ENCODE peak calls at places on chromosomes 7 and 10, in nine cellular contexts. One of them, this sample, is unnamed.

GRCh38 chr10:121357323-121357835 is 240.9 kb downstream of the FGFR2 start:
- DNase-seq in A549: no peak
- DNase-seq in cardiac muscle cell: peak; percentile 34
- DNase-seq in AG09309: no peak
- DNase-seq in GM12864: no peak
- DNase-seq in BJ: no peak
- DNase-seq in HCT116: no peak
- DNase-seq in CD4-positive, alpha-beta T cell: no peak
- DNase-seq in foreskin fibroblast: no peak
- DNase-seq in this sample: no peak

GRCh38 chr7:39054731-39055130 is 77.0 kb downstream of the POU6F2 start:
- DNase-seq in HCT116: no peak
- DNase-seq in GM12864: no peak
- DNase-seq in CD4-positive, alpha-beta T cell: no peak
- DNase-seq in AG09309: no peak
- DNase-seq in A549: no peak
- DNase-seq in cardiac muscle cell: no peak
- DNase-seq in foreskin fibroblast: no peak
- DNase-seq in BJ: no peak
- DNase-seq in this sample: no peak

GRCh38 chr7:127317447-127317961 is 64.8 kb upstream of the GRM8 start:
- DNase-seq in GM12864: no peak
- DNase-seq in CD4-positive, alpha-beta T cell: no peak
- DNase-seq in AG09309: no peak
- DNase-seq in foreskin fibroblast: no peak
- DNase-seq in HCT116: no peak
- DNase-seq in A549: no peak
- DNase-seq in cardiac muscle cell: no peak
- DNase-seq in BJ: no peak
- DNase-seq in this sample: no peak

GRCh38 chr10:131645756-131646155 is 255.1 kb upstream of the PPP2R2D start:
- DNase-seq in cardiac muscle cell: no peak
- DNase-seq in foreskin fibroblast: no peak
- DNase-seq in CD4-positive, alpha-beta T cell: no peak
- DNase-seq in A549: no peak
- DNase-seq in AG09309: no peak
- DNase-seq in HCT116: no peak
- DNase-seq in GM12864: no peak
- DNase-seq in BJ: no peak
- DNase-seq in this sample: no peak

GRCh38 chr7:18580945-18581344 is 85.4 kb downstream of the HDAC9 start:
- DNase-seq in BJ: no peak
- DNase-seq in AG09309: no peak
- DNase-seq in GM12864: no peak
- DNase-seq in CD4-positive, alpha-beta T cell: no peak
- DNase-seq in A549: no peak
- DNase-seq in cardiac muscle cell: no peak
- DNase-seq in HCT116: no peak
- DNase-seq in foreskin fibroblast: no peak
- DNase-seq in this sample: no peak

GRCh38 chr10:14660872-14661271 is 113.8 kb downstream of the FAM107B start:
- DNase-seq in foreskin fibroblast: no peak
- DNase-seq in A549: no peak
- DNase-seq in cardiac muscle cell: no peak
- DNase-seq in HCT116: no peak
- DNase-seq in GM12864: no peak
- DNase-seq in AG09309: no peak
- DNase-seq in CD4-positive, alpha-beta T cell: no peak
- DNase-seq in BJ: no peak
- DNase-seq in this sample: no peak

GRCh38 chr7:151408839-151409554 is 841 bp downstream of the WDR86 start:
- DNase-seq in CD4-positive, alpha-beta T cell: peak; percentile 85
- DNase-seq in foreskin fibroblast: no peak
- DNase-seq in cardiac muscle cell: peak; percentile 55
- DNase-seq in AG09309: no peak
- DNase-seq in HCT116: no peak
- DNase-seq in GM12864: peak; percentile 0
- DNase-seq in A549: no peak
- DNase-seq in BJ: no peak
- DNase-seq in this sample: no peak

GRCh38 chr7:28853150-28853549 is 105.0 kb downstream of the TRIL start:
- DNase-seq in AG09309: no peak
- DNase-seq in CD4-positive, alpha-beta T cell: no peak
- DNase-seq in BJ: no peak
- DNase-seq in foreskin fibroblast: no peak
- DNase-seq in A549: no peak
- DNase-seq in HCT116: no peak
- DNase-seq in cardiac muscle cell: no peak
- DNase-seq in GM12864: no peak
- DNase-seq in this sample: no peak

GRCh38 chr7:101535333-101535732 is 93.8 kb downstream of the MYL10 start:
- DNase-seq in foreskin fibroblast: no peak
- DNase-seq in CD4-positive, alpha-beta T cell: no peak
- DNase-seq in cardiac muscle cell: no peak
- DNase-seq in AG09309: no peak
- DNase-seq in BJ: no peak
- DNase-seq in HCT116: no peak
- DNase-seq in A549: no peak
- DNase-seq in GM12864: no peak
- DNase-seq in this sample: no peak

GRCh38 chr10:23362879-23363787 is 18.5 kb upstream of the C10orf67 start:
- DNase-seq in AG09309: no peak
- DNase-seq in foreskin fibroblast: no peak
- DNase-seq in HCT116: no peak
- DNase-seq in GM12864: peak; percentile 41
- DNase-seq in BJ: no peak
- DNase-seq in CD4-positive, alpha-beta T cell: peak; percentile 38
- DNase-seq in A549: no peak
- DNase-seq in cardiac muscle cell: no peak
- DNase-seq in this sample: no peak

GRCh38 chr7:57425969-57426628 is 23.9 kb upstream of the ZNF716 start:
- DNase-seq in CD4-positive, alpha-beta T cell: no peak
- DNase-seq in AG09309: no peak
- DNase-seq in foreskin fibroblast: no peak
- DNase-seq in A549: no peak
- DNase-seq in GM12864: no peak
- DNase-seq in HCT116: no peak
- DNase-seq in cardiac muscle cell: no peak
- DNase-seq in BJ: no peak
- DNase-seq in this sample: no peak

GRCh38 chr7:57426629-57427003 is 23.4 kb upstream of the ZNF716 start:
- DNase-seq in A549: no peak
- DNase-seq in BJ: no peak
- DNase-seq in foreskin fibroblast: no peak
- DNase-seq in HCT116: no peak
- DNase-seq in CD4-positive, alpha-beta T cell: no peak
- DNase-seq in AG09309: no peak
- DNase-seq in cardiac muscle cell: no peak
- DNase-seq in GM12864: no peak
- DNase-seq in this sample: no peak

GRCh38 chr7:57425239-57425944 is 24.6 kb upstream of the ZNF716 start:
- DNase-seq in cardiac muscle cell: no peak
- DNase-seq in CD4-positive, alpha-beta T cell: no peak
- DNase-seq in GM12864: no peak
- DNase-seq in A549: no peak
- DNase-seq in AG09309: no peak
- DNase-seq in HCT116: no peak
- DNase-seq in foreskin fibroblast: no peak
- DNase-seq in BJ: no peak
- DNase-seq in this sample: no peak

GRCh38 chr7:57424515-57425238 is 25.3 kb upstream of the ZNF716 start:
- DNase-seq in BJ: no peak
- DNase-seq in cardiac muscle cell: no peak
- DNase-seq in HCT116: no peak
- DNase-seq in A549: no peak
- DNase-seq in GM12864: no peak
- DNase-seq in CD4-positive, alpha-beta T cell: no peak
- DNase-seq in foreskin fibroblast: no peak
- DNase-seq in AG09309: no peak
- DNase-seq in this sample: no peak

GRCh38 chr7:57423768-57424167 is 26.2 kb upstream of the ZNF716 start:
- DNase-seq in CD4-positive, alpha-beta T cell: no peak
- DNase-seq in AG09309: no peak
- DNase-seq in HCT116: no peak
- DNase-seq in GM12864: no peak
- DNase-seq in foreskin fibroblast: no peak
- DNase-seq in cardiac muscle cell: no peak
- DNase-seq in BJ: no peak
- DNase-seq in A549: no peak
- DNase-seq in this sample: no peak
- TF ChIP-seq CTCF in CD4-positive, alpha-beta T cell: no peak
- TF ChIP-seq CTCF in AG09309: no peak
- TF ChIP-seq CTCF in HCT116: no peak
- TF ChIP-seq CTCF in GM12864: no peak
- TF ChIP-seq CTCF in foreskin fibroblast: no peak
- TF ChIP-seq CTCF in cardiac muscle cell: no peak
- TF ChIP-seq CTCF in BJ: no peak
- TF ChIP-seq CTCF in A549: no peak
- TF ChIP-seq CTCF in this sample: no peak

GRCh38 chr10:113476191-113476590 is 76.7 kb upstream of the HABP2 start:
- DNase-seq in GM12864: no peak
- DNase-seq in BJ: no peak
- DNase-seq in A549: no peak
- DNase-seq in AG09309: no peak
- DNase-seq in CD4-positive, alpha-beta T cell: no peak
- DNase-seq in HCT116: no peak
- DNase-seq in cardiac muscle cell: no peak
- DNase-seq in foreskin fibroblast: no peak
- DNase-seq in this sample: no peak

GRCh38 chr10:113473851-113474250 is 79.0 kb upstream of the HABP2 start:
- DNase-seq in HCT116: no peak
- DNase-seq in CD4-positive, alpha-beta T cell: no peak
- DNase-seq in AG09309: peak; percentile 70
- DNase-seq in cardiac muscle cell: no peak
- DNase-seq in GM12864: no peak
- DNase-seq in BJ: peak; percentile 66
- DNase-seq in A549: no peak
- DNase-seq in foreskin fibroblast: no peak
- DNase-seq in this sample: no peak

GRCh38 chr10:113474756-113475155 is 78.1 kb upstream of the HABP2 start:
- DNase-seq in A549: no peak
- DNase-seq in AG09309: no peak
- DNase-seq in foreskin fibroblast: no peak
- DNase-seq in cardiac muscle cell: no peak
- DNase-seq in BJ: no peak
- DNase-seq in CD4-positive, alpha-beta T cell: no peak
- DNase-seq in GM12864: no peak
- DNase-seq in HCT116: no peak
- DNase-seq in this sample: no peak

GRCh38 chr10:113476673-113477072 is 76.2 kb upstream of the HABP2 start:
- DNase-seq in AG09309: no peak
- DNase-seq in HCT116: no peak
- DNase-seq in BJ: no peak
- DNase-seq in A549: no peak
- DNase-seq in cardiac muscle cell: no peak
- DNase-seq in GM12864: no peak
- DNase-seq in CD4-positive, alpha-beta T cell: no peak
- DNase-seq in foreskin fibroblast: no peak
- DNase-seq in this sample: no peak

GRCh38 chr10:113475381-113475807 is 77.5 kb upstream of the HABP2 start:
- DNase-seq in cardiac muscle cell: no peak
- DNase-seq in CD4-positive, alpha-beta T cell: no peak
- DNase-seq in HCT116: no peak
- DNase-seq in AG09309: peak; percentile 95
- DNase-seq in foreskin fibroblast: peak; percentile 7
- DNase-seq in GM12864: no peak
- DNase-seq in BJ: peak; percentile 98
- DNase-seq in A549: no peak
- DNase-seq in this sample: no peak
- TF ChIP-seq CTCF in cardiac muscle cell: no peak
- TF ChIP-seq CTCF in CD4-positive, alpha-beta T cell: no peak
- TF ChIP-seq CTCF in HCT116: no peak
- TF ChIP-seq CTCF in AG09309: peak; percentile 56
- TF ChIP-seq CTCF in foreskin fibroblast: peak; percentile 32
- TF ChIP-seq CTCF in GM12864: no peak
- TF ChIP-seq CTCF in BJ: peak; percentile 64
- TF ChIP-seq CTCF in A549: no peak
- TF ChIP-seq CTCF in this sample: no peak

DNA sequence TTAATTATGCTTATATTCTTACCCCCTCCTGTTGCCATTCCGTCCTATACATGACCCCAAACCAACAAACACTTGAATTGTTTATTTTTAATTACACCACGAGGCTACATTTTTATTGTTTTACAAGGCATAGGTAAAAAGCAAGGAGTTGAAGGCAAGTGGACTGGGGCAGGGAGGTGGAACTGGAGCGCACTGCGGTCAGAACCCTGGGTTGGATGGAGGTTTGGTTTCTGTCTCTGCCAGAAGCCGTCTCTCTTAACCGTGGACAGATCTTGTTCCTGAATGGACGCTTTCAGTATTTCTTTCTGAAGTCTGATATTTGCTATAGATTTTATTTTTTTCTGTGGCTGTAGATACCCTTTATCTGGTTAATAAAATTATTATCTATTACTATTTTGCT is 19.9 kb upstream of the IGFBP3 start:
- DNase-seq in GM12864: no peak
- DNase-seq in HCT116: no peak
- DNase-seq in AG09309: no peak
- DNase-seq in CD4-positive, alpha-beta T cell: no peak
- DNase-seq in foreskin fibroblast: no peak
- DNase-seq in A549: no peak
- DNase-seq in cardiac muscle cell: no peak
- DNase-seq in BJ: no peak
- DNase-seq in this sample: no peak
- TF ChIP-seq CTCF in GM12864: no peak
- TF ChIP-seq CTCF in HCT116: no peak
- TF ChIP-seq CTCF in AG09309: no peak
- TF ChIP-seq CTCF in CD4-positive, alpha-beta T cell: no peak
- TF ChIP-seq CTCF in foreskin fibroblast: no peak
- TF ChIP-seq CTCF in A549: no peak
- TF ChIP-seq CTCF in cardiac muscle cell: no peak
- TF ChIP-seq CTCF in BJ: no peak
- TF ChIP-seq CTCF in this sample: no peak

GRCh38 chr10:18211862-18212261 is 71.6 kb downstream of the CACNB2 start:
- DNase-seq in A549: no peak
- DNase-seq in HCT116: no peak
- DNase-seq in GM12864: no peak
- DNase-seq in foreskin fibroblast: no peak
- DNase-seq in BJ: no peak
- DNase-seq in cardiac muscle cell: no peak
- DNase-seq in CD4-positive, alpha-beta T cell: no peak
- DNase-seq in AG09309: no peak
- DNase-seq in this sample: no peak

GRCh38 chr10:18219096-18219495 is 78.9 kb downstream of the CACNB2 start:
- DNase-seq in HCT116: no peak
- DNase-seq in AG09309: no peak
- DNase-seq in cardiac muscle cell: no peak
- DNase-seq in CD4-positive, alpha-beta T cell: no peak
- DNase-seq in A549: no peak
- DNase-seq in GM12864: no peak
- DNase-seq in foreskin fibroblast: no peak
- DNase-seq in BJ: no peak
- DNase-seq in this sample: no peak

GRCh38 chr10:18216482-18216881 is 76.3 kb downstream of the CACNB2 start:
- DNase-seq in foreskin fibroblast: peak; percentile 37
- DNase-seq in BJ: no peak
- DNase-seq in AG09309: no peak
- DNase-seq in GM12864: no peak
- DNase-seq in CD4-positive, alpha-beta T cell: no peak
- DNase-seq in cardiac muscle cell: peak; percentile 45
- DNase-seq in A549: no peak
- DNase-seq in HCT116: no peak
- DNase-seq in this sample: no peak

GRCh38 chr10:18217577-18217976 is 77.4 kb downstream of the CACNB2 start:
- DNase-seq in AG09309: no peak
- DNase-seq in cardiac muscle cell: no peak
- DNase-seq in CD4-positive, alpha-beta T cell: no peak
- DNase-seq in A549: no peak
- DNase-seq in foreskin fibroblast: no peak
- DNase-seq in BJ: no peak
- DNase-seq in GM12864: no peak
- DNase-seq in HCT116: no peak
- DNase-seq in this sample: no peak

GRCh38 chr10:18214692-18215563 is 74.7 kb downstream of the CACNB2 start:
- DNase-seq in cardiac muscle cell: peak; percentile 71
- DNase-seq in BJ: no peak
- DNase-seq in A549: peak; percentile 48
- DNase-seq in AG09309: no peak
- DNase-seq in GM12864: no peak
- DNase-seq in CD4-positive, alpha-beta T cell: no peak
- DNase-seq in foreskin fibroblast: peak; percentile 51
- DNase-seq in HCT116: no peak
- DNase-seq in this sample: no peak
- TF ChIP-seq CTCF in cardiac muscle cell: peak; percentile 92
- TF ChIP-seq CTCF in BJ: peak; percentile 87
- TF ChIP-seq CTCF in A549: peak; percentile 80
- TF ChIP-seq CTCF in AG09309: peak; percentile 87
- TF ChIP-seq CTCF in GM12864: peak; percentile 74
- TF ChIP-seq CTCF in CD4-positive, alpha-beta T cell: peak; percentile 22
- TF ChIP-seq CTCF in foreskin fibroblast: peak; percentile 90
- TF ChIP-seq CTCF in HCT116: peak; percentile 86
- TF ChIP-seq CTCF in this sample: no peak